ENCODE peak calls at places on chromosomes 3 and 15, in six cellular contexts. One of them, this sample, is unnamed.

GRCh38 chr3:31733234-31733667 is 200.5 kb downstream of the STT3B start:
- DNase-seq in neuronal stem cell: no peak
- DNase-seq in mesenchymal stem cell: no peak
- DNase-seq in H1: no peak
- DNase-seq in H9: no peak
- DNase-seq in IMR-90: no peak
- DNase-seq in this sample: no peak

GRCh38 chr3:99686955-99687612 is 48.7 kb downstream of the COL8A1 start:
- DNase-seq in H9: peak; percentile 61
- DNase-seq in neuronal stem cell: peak; percentile 57
- DNase-seq in H1: no peak
- DNase-seq in IMR-90: peak; percentile 74
- DNase-seq in mesenchymal stem cell: peak; percentile 74
- DNase-seq in this sample: peak; percentile 58

GRCh38 chr3:132083583-132084372 is 49.0 kb upstream of the CPNE4 start:
- DNase-seq in mesenchymal stem cell: no peak
- DNase-seq in H1: no peak
- DNase-seq in neuronal stem cell: no peak
- DNase-seq in IMR-90: no peak
- DNase-seq in H9: peak; percentile 32
- DNase-seq in this sample: peak; percentile 53

GRCh38 chr3:139388961-139389551 is 391 bp downstream of the COPB2 start:
- DNase-seq in neuronal stem cell: peak; percentile 2
- DNase-seq in IMR-90: no peak
- DNase-seq in mesenchymal stem cell: peak; percentile 28
- DNase-seq in H9: no peak
- DNase-seq in H1: no peak
- DNase-seq in this sample: no peak

GRCh38 chr3:174529298-174529697 is 329.8 kb upstream of the NAALADL2 start:
- DNase-seq in IMR-90: no peak
- DNase-seq in H1: no peak
- DNase-seq in neuronal stem cell: no peak
- DNase-seq in H9: no peak
- DNase-seq in mesenchymal stem cell: no peak
- DNase-seq in this sample: no peak

GRCh38 chr15:23647421-23648375 is at the start of gene MAGEL2:
- DNase-seq in neuronal stem cell: peak; percentile 48
- DNase-seq in H9: peak; percentile 71
- DNase-seq in mesenchymal stem cell: peak; percentile 5
- DNase-seq in H1: no peak
- DNase-seq in IMR-90: no peak
- DNase-seq in this sample: no peak

GRCh38 chr15:56619881-56620280 is 113.4 kb downstream of the ZNF280D start:
- DNase-seq in IMR-90: no peak
- DNase-seq in neuronal stem cell: no peak
- DNase-seq in H1: no peak
- DNase-seq in H9: no peak
- DNase-seq in mesenchymal stem cell: no peak
- DNase-seq in this sample: no peak

GRCh38 chr15:23472678-23473077 is 25.6 kb upstream of the GOLGA6L2 start:
- DNase-seq in H1: no peak
- DNase-seq in mesenchymal stem cell: no peak
- DNase-seq in IMR-90: no peak
- DNase-seq in H9: no peak
- DNase-seq in neuronal stem cell: no peak
- DNase-seq in this sample: no peak

GRCh38 chr3:43180027-43180426 is 74.1 kb upstream of the POMGNT2 start:
- DNase-seq in H9: no peak
- DNase-seq in H1: no peak
- DNase-seq in mesenchymal stem cell: peak; percentile 91
- DNase-seq in neuronal stem cell: no peak
- DNase-seq in IMR-90: peak; percentile 96
- DNase-seq in this sample: peak; percentile 67

GRCh38 chr3:131174752-131175151 is 148.1 kb downstream of the NEK11 start:
- DNase-seq in H9: no peak
- DNase-seq in neuronal stem cell: no peak
- DNase-seq in IMR-90: no peak
- DNase-seq in H1: no peak
- DNase-seq in mesenchymal stem cell: peak; percentile 2
- DNase-seq in this sample: peak; percentile 59

GRCh38 chr15:93037341-93038063 is 51.5 kb downstream of the RGMA start:
- DNase-seq in mesenchymal stem cell: peak; percentile 31
- DNase-seq in H9: no peak
- DNase-seq in H1: no peak
- DNase-seq in neuronal stem cell: no peak
- DNase-seq in IMR-90: no peak
- DNase-seq in this sample: peak; percentile 24

GRCh38 chr3:124504332-124505059 is 225.8 kb upstream of the UMPS start:
- DNase-seq in H1: no peak
- DNase-seq in IMR-90: peak; percentile 40
- DNase-seq in neuronal stem cell: no peak
- DNase-seq in mesenchymal stem cell: no peak
- DNase-seq in H9: no peak
- DNase-seq in this sample: no peak

GRCh38 chr3:17111556-17111955 is 226.8 kb downstream of the PLCL2 start:
- DNase-seq in H1: no peak
- DNase-seq in neuronal stem cell: no peak
- DNase-seq in mesenchymal stem cell: peak; percentile 45
- DNase-seq in H9: no peak
- DNase-seq in IMR-90: peak; percentile 31
- DNase-seq in this sample: no peak

GRCh38 chr15:47516576-47517371 is 200.5 kb upstream of the SEMA6D start:
- DNase-seq in IMR-90: peak; percentile 35
- DNase-seq in mesenchymal stem cell: peak; percentile 43
- DNase-seq in neuronal stem cell: no peak
- DNase-seq in H9: no peak
- DNase-seq in H1: no peak
- DNase-seq in this sample: peak; percentile 2

GRCh38 chr3:16151109-16151508 is 23.4 kb upstream of the GALNT15 start:
- DNase-seq in H1: no peak
- DNase-seq in neuronal stem cell: no peak
- DNase-seq in IMR-90: peak; percentile 95
- DNase-seq in mesenchymal stem cell: peak; percentile 74
- DNase-seq in H9: no peak
- DNase-seq in this sample: no peak

DNA sequence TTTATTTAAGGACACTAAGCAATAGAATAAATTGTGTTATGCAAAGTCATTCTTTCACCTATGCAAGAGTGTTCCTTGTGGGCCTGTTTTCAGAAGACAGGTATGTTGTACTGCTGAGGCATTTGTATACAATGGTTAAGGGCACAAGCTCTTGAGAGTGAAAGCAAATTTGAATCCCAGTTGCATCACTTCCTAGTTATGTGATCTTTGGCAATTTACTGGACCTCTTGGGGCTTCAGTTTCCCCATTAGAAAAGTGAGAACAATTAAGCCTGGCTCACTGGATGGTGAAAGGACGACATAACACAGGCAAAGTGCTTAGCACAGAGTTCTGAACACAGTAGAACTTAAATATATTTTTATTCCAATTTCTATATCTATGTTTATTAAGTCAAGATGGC is 117.4 kb downstream of the EFHB start:
- DNase-seq in mesenchymal stem cell: no peak
- DNase-seq in neuronal stem cell: no peak
- DNase-seq in IMR-90: no peak
- DNase-seq in H9: no peak
- DNase-seq in H1: no peak
- DNase-seq in this sample: no peak
- H3K4ac ChIP-seq in mesenchymal stem cell: no peak overlapping the region
- H3K4ac ChIP-seq in neuronal stem cell: no peak overlapping the region
- H3K4ac ChIP-seq in IMR-90: no peak overlapping the region
- H3K4ac ChIP-seq in H9: no peak overlapping the region
- H3K4ac ChIP-seq in H1: no peak overlapping the region
- H3K4ac ChIP-seq in this sample: no peak overlapping the region

GRCh38 chr3:195568630-195569029 is 15.1 kb downstream of the APOD start:
- DNase-seq in IMR-90: no peak
- DNase-seq in H9: no peak
- DNase-seq in mesenchymal stem cell: no peak
- DNase-seq in neuronal stem cell: no peak
- DNase-seq in H1: no peak
- DNase-seq in this sample: no peak
- H3K14ac ChIP-seq in IMR-90: no peak overlapping the region
- H3K14ac ChIP-seq in H9: no peak overlapping the region
- H3K14ac ChIP-seq in mesenchymal stem cell: no peak overlapping the region
- H3K14ac ChIP-seq in neuronal stem cell: no peak overlapping the region
- H3K14ac ChIP-seq in H1: no peak overlapping the region
- H3K14ac ChIP-seq in this sample: no peak overlapping the region

DNA sequence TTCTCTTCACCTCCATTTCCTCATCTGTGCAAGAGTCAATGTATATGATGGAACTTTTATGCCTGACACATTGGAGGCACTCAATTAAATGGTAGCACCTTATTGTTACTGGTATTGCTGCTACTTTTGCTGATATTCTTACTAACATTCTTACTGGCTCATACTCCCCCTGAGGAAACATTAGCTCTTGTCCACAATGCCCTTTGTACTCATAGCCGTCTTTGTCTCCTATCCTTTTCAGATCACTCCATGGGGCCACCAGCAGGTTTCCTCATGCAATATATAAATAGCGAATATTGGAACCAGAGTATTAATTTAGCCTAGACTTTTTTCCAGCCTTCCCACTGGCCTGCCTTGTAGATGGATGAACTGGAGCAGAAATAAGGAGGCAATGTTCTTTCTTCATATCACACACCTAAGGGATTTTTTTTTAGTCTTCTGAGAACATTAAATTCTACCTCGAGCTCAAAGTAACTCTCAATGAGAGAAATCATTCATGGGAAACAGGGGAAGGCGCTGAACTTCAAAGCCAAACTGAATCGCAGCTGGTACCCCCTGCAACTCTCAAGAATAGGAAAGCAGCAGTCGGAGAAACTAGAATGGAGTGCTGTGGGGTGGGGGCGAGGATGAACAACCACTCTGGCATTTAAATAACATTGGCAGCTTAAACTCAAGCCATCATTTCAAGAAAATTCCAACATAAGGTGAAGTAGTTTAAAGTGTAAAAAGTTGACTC is 300.4 kb downstream of the TAFA4 start:
- DNase-seq in IMR-90: no peak
- DNase-seq in mesenchymal stem cell: no peak
- DNase-seq in neuronal stem cell: peak; percentile 3
- DNase-seq in H9: peak; percentile 54
- DNase-seq in H1: peak; percentile 59
- DNase-seq in this sample: no peak
- H3K4ac ChIP-seq in IMR-90: no peak overlapping the region
- H3K4ac ChIP-seq in mesenchymal stem cell: no peak overlapping the region
- H3K4ac ChIP-seq in neuronal stem cell: no peak overlapping the region
- H3K4ac ChIP-seq in H9: no peak overlapping the region
- H3K4ac ChIP-seq in H1: peak overlapping the region; percentile 64
- H3K4ac ChIP-seq in this sample: no peak overlapping the region

GRCh38 chr3:183815565-183815943 is 9.8 kb downstream of the MAP6D1 start:
- DNase-seq in H1: no peak
- DNase-seq in H9: no peak
- DNase-seq in mesenchymal stem cell: no peak
- DNase-seq in IMR-90: no peak
- DNase-seq in neuronal stem cell: no peak
- DNase-seq in this sample: no peak
- H3K14ac ChIP-seq in H1: no peak overlapping the region
- H3K14ac ChIP-seq in H9: no peak overlapping the region
- H3K14ac ChIP-seq in mesenchymal stem cell: no peak overlapping the region
- H3K14ac ChIP-seq in IMR-90: no peak overlapping the region
- H3K14ac ChIP-seq in neuronal stem cell: no peak overlapping the region
- H3K14ac ChIP-seq in this sample: no peak overlapping the region

DNA sequence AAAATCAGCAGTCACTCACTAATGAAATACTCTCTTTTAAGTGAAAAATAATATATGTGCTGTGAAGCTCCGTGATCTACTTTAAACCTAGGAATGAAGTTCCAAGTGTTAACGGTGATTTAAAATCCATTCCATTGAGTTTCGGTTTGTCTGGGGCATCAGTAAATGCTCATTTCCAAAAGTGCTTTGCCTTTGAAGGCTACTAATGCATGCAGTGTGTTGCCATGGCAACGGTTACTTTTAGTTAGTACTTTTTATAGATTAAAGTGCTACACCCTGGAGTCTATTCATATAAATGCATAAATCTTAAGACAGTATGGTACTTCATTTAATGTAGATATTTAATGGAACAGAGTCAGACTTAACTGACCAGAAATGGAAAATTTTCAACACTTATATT is 46.5 kb upstream of the GOLGA8J start:
- DNase-seq in mesenchymal stem cell: no peak
- DNase-seq in IMR-90: no peak
- DNase-seq in H1: no peak
- DNase-seq in neuronal stem cell: no peak
- DNase-seq in H9: no peak
- DNase-seq in this sample: no peak
- H3K4ac ChIP-seq in mesenchymal stem cell: no peak overlapping the region
- H3K4ac ChIP-seq in IMR-90: no peak overlapping the region
- H3K4ac ChIP-seq in H1: no peak overlapping the region
- H3K4ac ChIP-seq in neuronal stem cell: no peak overlapping the region
- H3K4ac ChIP-seq in H9: no peak overlapping the region
- H3K4ac ChIP-seq in this sample: no peak overlapping the region